ENCODE peak calls at places on chromosomes 11 and 22, in ten cellular contexts. Q is AG08395; E is activated T-helper 1 cell treated with anti-CD3 and anti-CD28 coated beads, Interleukin-2, amount 50 U/mL, for 16 hours; J is M059J; I is AG09319; O is caudate nucleus; M is progenitor cell of endocrine pancreas; K is aorta; V is Calu3; R is NCI-H2029. N is an unnamed sample.

GRCh38 chr22:33380789-33381530 is 322.8 kb upstream of the SYN3 start:
- DNase-seq in Q (peak), K (no peak), E (no peak), V (no peak), M (no peak), J (peak), R (no peak), I (peak), O (no peak), N (no peak)

GRCh38 chr22:39175127-39176066 is 22.9 kb upstream of the CBX7 start:
- DNase-seq in Q (no peak), I (no peak), V (peak), M (no peak), J (peak), R (no peak), O (no peak), K (no peak), E (no peak), N (no peak)

GRCh38 chr11:69099193-69099592 is 50.5 kb downstream of the TPCN2 start:
- DNase-seq in V (no peak), I (no peak), M (no peak), J (no peak), E (no peak), O (no peak), Q (no peak), R (no peak), K (no peak), N (no peak)

GRCh38 chr11:67378544-67378943 is 5.1 kb upstream of the CLCF1 start:
- DNase-seq in Q (no peak), M (no peak), J (no peak), V (no peak), E (no peak), R (no peak), K (no peak), I (no peak), O (no peak), N (no peak)

GRCh38 chr22:49294656-49295464 is 532.8 kb downstream of the BRD1 start:
- DNase-seq in I (no peak), V (no peak), J (no peak), R (no peak), M (peak), K (peak), E (no peak), Q (no peak), O (no peak), N (no peak)

GRCh38 chr11:10390375-10390774 is 64.7 kb upstream of the AMPD3 start:
- DNase-seq in E (no peak), V (no peak), I (no peak), Q (no peak), M (no peak), R (no peak), J (peak), K (no peak), O (no peak), N (peak)

GRCh38 chr22:46537946-46538815 is 761 bp upstream of the CELSR1 start:
- DNase-seq in R (no peak), K (no peak), E (no peak), M (peak), J (peak), O (no peak), V (peak), Q (peak), I (no peak), N (no peak)

GRCh38 chr11:47051217-47051616 is 114.7 kb downstream of the CSTPP1 start:
- DNase-seq in I (no peak), Q (no peak), O (no peak), R (no peak), J (peak), M (no peak), V (no peak), E (no peak), K (no peak), N (no peak)

GRCh38 chr11:88555018-88555828 is 217.7 kb upstream of the CTSC start:
- DNase-seq in R (no peak), E (no peak), Q (peak), I (peak), O (no peak), K (no peak), J (peak), V (peak), M (no peak), N (peak)

GRCh38 chr11:1391165-1392010 is 1.7 kb downstream of the BRSK2 start:
- DNase-seq in I (no peak), V (no peak), M (no peak), E (no peak), J (no peak), Q (no peak), R (no peak), O (peak), K (no peak), N (no peak)

GRCh38 chr22:35409783-35410662 is 10.1 kb downstream of the MCM5 start:
- DNase-seq in I (no peak), V (no peak), O (no peak), M (no peak), J (no peak), Q (no peak), E (no peak), K (no peak), R (no peak), N (no peak)

GRCh38 chr11:125286486-125286885 is 121.9 kb downstream of the PKNOX2 start:
- DNase-seq in J (no peak), I (no peak), E (no peak), V (no peak), K (no peak), M (no peak), O (no peak), Q (no peak), R (no peak), N (no peak)

GRCh38 chr11:21250196-21250595 is 580.8 kb downstream of the NELL1 start:
- DNase-seq in Q (no peak), M (no peak), J (no peak), V (no peak), I (no peak), K (no peak), O (no peak), E (no peak), R (no peak), N (no peak)

GRCh38 chr11:75450826-75451783 is 18.1 kb upstream of the KLHL35 start:
- DNase-seq in I (no peak), E (no peak), M (peak), Q (no peak), J (no peak), R (no peak), V (peak), K (no peak), O (no peak), N (no peak)

GRCh38 chr11:105229257-105229656 is 89.7 kb upstream of the CARD18 start:
- DNase-seq in I (no peak), O (no peak), R (no peak), J (peak), E (no peak), Q (peak), M (no peak), V (no peak), K (no peak), N (no peak)

GRCh38 chr11:68966894-68967780 is 13.6 kb downstream of the MRGPRD start:
- DNase-seq in V (no peak), Q (no peak), R (no peak), K (peak), O (no peak), J (no peak), E (no peak), I (no peak), M (no peak), N (no peak)

GRCh38 chr22:17201285-17201945 is 17.8 kb downstream of the ADA2 start:
- DNase-seq in J (no peak), E (no peak), V (peak), I (peak), R (no peak), K (no peak), Q (no peak), M (no peak), O (no peak), N (no peak)

GRCh38 chr11:2289859-2290258 is 11.9 kb downstream of the C11orf21 start:
- DNase-seq in M (no peak), V (no peak), R (no peak), Q (no peak), O (no peak), K (peak), E (no peak), I (no peak), J (no peak), N (no peak)

GRCh38 chr11:113664069-113664980 is 41.8 kb downstream of the TMPRSS5 start:
- DNase-seq in J (peak), O (no peak), M (no peak), Q (peak), R (no peak), E (no peak), V (peak), I (no peak), K (no peak), N (no peak)

GRCh38 chr11:64723907-64724862 is 1.2 kb upstream of the NRXN2 start:
- DNase-seq in M (no peak), E (no peak), V (no peak), J (no peak), K (peak), O (no peak), I (no peak), Q (no peak), R (no peak), N (no peak)

GRCh38 chr11:44467413-44467812 is 98.0 kb upstream of the CD82 start:
- DNase-seq in V (no peak), E (no peak), R (no peak), O (no peak), J (no peak), K (no peak), M (no peak), Q (no peak), I (no peak), N (no peak)

GRCh38 chr11:100941033-100941432 is 188.6 kb downstream of the PGR start:
- DNase-seq in I (no peak), M (no peak), R (no peak), V (no peak), E (no peak), K (no peak), J (no peak), O (no peak), Q (no peak), N (no peak)

GRCh38 chr11:70636659-70637058 is 238.3 kb downstream of the CTTN start:
- DNase-seq in Q (no peak), K (no peak), O (no peak), J (no peak), M (no peak), I (no peak), R (no peak), V (no peak), E (no peak), N (no peak)

GRCh38 chr22:36425977-36426523 is 38.3 kb upstream of the MYH9 start:
- DNase-seq in M (no peak), O (no peak), I (no peak), Q (no peak), J (peak), V (no peak), E (no peak), K (no peak), R (no peak), N (no peak)

GRCh38 chr22:26906464-26906863 is 249.1 kb downstream of the MIAT start:
- DNase-seq in K (no peak), J (no peak), Q (no peak), M (no peak), V (no peak), R (peak), O (no peak), E (no peak), I (no peak), N (no peak)

GRCh38 chr11:95318459-95318858 is 87.5 kb upstream of the SESN3 start:
- DNase-seq in Q (no peak), M (no peak), I (no peak), J (no peak), V (no peak), R (no peak), O (no peak), K (no peak), E (no peak), N (no peak)

GRCh38 chr22:50444663-50445062 is 30.2 kb downstream of the SBF1 start:
- DNase-seq in V (peak), O (no peak), I (peak), K (no peak), E (no peak), J (peak), R (no peak), Q (peak), M (no peak), N (no peak)

GRCh38 chr11:74084796-74085541 is 76.1 kb upstream of the UCP3 start:
- DNase-seq in I (no peak), R (no peak), O (no peak), K (no peak), V (no peak), J (peak), M (no peak), Q (peak), E (no peak), N (no peak)

GRCh38 chr11:43735931-43736330 is 55.4 kb downstream of the HSD17B12 start:
- DNase-seq in R (no peak), O (no peak), K (no peak), V (no peak), I (no peak), Q (peak), J (peak), M (no peak), E (no peak), N (no peak)

GRCh38 chr11:126918556-126918955 is 82.0 kb downstream of the KIRREL3 start:
- DNase-seq in K (no peak), V (no peak), Q (peak), E (no peak), R (no peak), J (peak), I (no peak), M (no peak), O (no peak), N (no peak)

GRCh38 chr22:46851941-46852340 is 89.5 kb downstream of the TBC1D22A start:
- DNase-seq in E (no peak), J (no peak), V (no peak), R (no peak), K (no peak), M (no peak), I (no peak), O (no peak), Q (no peak), N (no peak)

GRCh38 chr11:61134801-61135257 is 26.4 kb downstream of the VPS37C start:
- DNase-seq in O (no peak), E (no peak), K (peak), Q (no peak), I (no peak), J (no peak), R (no peak), M (no peak), V (no peak), N (no peak)

GRCh38 chr11:75160328-75160757 is 9.4 kb downstream of the SLCO2B1 start:
- DNase-seq in J (peak), I (no peak), M (no peak), K (no peak), O (no peak), V (no peak), E (no peak), Q (no peak), R (peak), N (no peak)

GRCh38 chr11:76846441-76846840 is 14.3 kb upstream of the ACER3 start:
- DNase-seq in Q (no peak), E (no peak), I (no peak), M (no peak), K (no peak), V (no peak), O (no peak), J (no peak), R (no peak), N (no peak)

GRCh38 chr22:45604239-45604711 is 67.4 kb upstream of the ATXN10 start:
- DNase-seq in R (no peak), I (no peak), O (no peak), K (no peak), M (no peak), Q (peak), J (peak), V (no peak), E (no peak), N (peak)

GRCh38 chr11:134050541-134051383 is 18.1 kb upstream of the JAM3 start:
- DNase-seq in R (peak), J (peak), I (no peak), E (peak), O (peak), V (peak), M (peak), K (peak), Q (peak), N (peak)

GRCh38 chr11:126628790-126629621 is 273.5 kb downstream of the ST3GAL4 start:
- DNase-seq in Q (peak), M (no peak), R (no peak), K (no peak), V (no peak), E (no peak), I (peak), O (peak), J (no peak), N (no peak)